ENCODE peak calls at places on chromosomes 5 and 9, in six cellular contexts. Q is upper lobe of left lung, G is left ventricle myocardium inferior, I is fibroblast of lung, O is neuronal stem cell, L is lower lobe of right lung. X is an unnamed sample.

GRCh38 chr9:15121591-15121990 is 185.4 kb downstream of the TTC39B start:
- DNase-seq in Q (no peak), G (no peak), I (no peak), O (no peak), L (no peak), X (no peak)

GRCh38 chr9:92508018-92508417 is 25.7 kb upstream of the ASPN start:
- DNase-seq in Q (no peak), G (peak; percentile 22), I (no peak), O (no peak), L (no peak), X (no peak)

GRCh38 chr5:38845555-38846378 is at the start of gene OSMR:
- DNase-seq in Q (peak; percentile 92), G (peak; percentile 92), I (peak; percentile 99), O (peak; percentile 29), L (peak; percentile 93), X (peak; percentile 90)

GRCh38 chr5:153480401-153480800 is 10.1 kb upstream of the GRIA1 start:
- DNase-seq in Q (no peak), G (no peak), I (no peak), O (no peak), L (no peak), X (no peak)

GRCh38 chr5:37850128-37850865 is 10.5 kb upstream of the GDNF start:
- DNase-seq in Q (no peak), G (no peak), I (peak; percentile 15), O (no peak), L (no peak), X (no peak)

GRCh38 chr9:95516221-95516735 is 493 bp downstream of the PTCH1 start:
- DNase-seq in Q (no peak), G (no peak), I (no peak), O (no peak), L (no peak), X (no peak)

GRCh38 chr9:134546231-134546731 is 95.3 kb upstream of the COL5A1 start:
- DNase-seq in Q (no peak), G (peak; percentile 15), I (peak; percentile 46), O (no peak), L (no peak), X (peak; percentile 43)

GRCh38 chr5:133508314-133508713 is 104.0 kb downstream of the FSTL4 start:
- DNase-seq in Q (no peak), G (no peak), I (no peak), O (no peak), L (no peak), X (no peak)

GRCh38 chr5:40041452-40041851 is 616.7 kb upstream of the DAB2 start:
- DNase-seq in Q (no peak), G (no peak), I (no peak), O (no peak), L (no peak), X (no peak)

GRCh38 chr5:98510111-98510510 is 263.4 kb upstream of the RGMB start:
- DNase-seq in Q (no peak), G (no peak), I (peak; percentile 10), O (no peak), L (no peak), X (no peak)

GRCh38 chr5:115844321-115844817 is 2.6 kb downstream of the AP3S1 start:
- DNase-seq in Q (no peak), G (no peak), I (no peak), O (no peak), L (no peak), X (no peak)

GRCh38 chr5:103138202-103138601 is 18.1 kb downstream of the PPIP5K2 start:
- DNase-seq in Q (no peak), G (no peak), I (no peak), O (no peak), L (no peak), X (no peak)

GRCh38 chr5:95600557-95600956 is 19.3 kb upstream of the GPR150 start:
- DNase-seq in Q (no peak), G (no peak), I (peak; percentile 9), O (no peak), L (no peak), X (no peak)

GRCh38 chr5:56688402-56688801 is 126.9 kb upstream of the MAP3K1 start:
- DNase-seq in Q (no peak), G (no peak), I (no peak), O (no peak), L (no peak), X (no peak)

GRCh38 chr5:154418344-154418820 is 27.4 kb upstream of the SAP30L start:
- DNase-seq in Q (no peak), G (no peak), I (no peak), O (no peak), L (no peak), X (peak; percentile 29)

GRCh38 chr9:70924905-70925547 is 196.4 kb downstream of the TRPM3 start:
- DNase-seq in Q (peak; percentile 47), G (no peak), I (peak; percentile 88), O (peak; percentile 51), L (no peak), X (no peak)

GRCh38 chr9:110784309-110784708 is 115.7 kb downstream of the MUSK start:
- DNase-seq in Q (no peak), G (no peak), I (no peak), O (no peak), L (no peak), X (no peak)

DNA sequence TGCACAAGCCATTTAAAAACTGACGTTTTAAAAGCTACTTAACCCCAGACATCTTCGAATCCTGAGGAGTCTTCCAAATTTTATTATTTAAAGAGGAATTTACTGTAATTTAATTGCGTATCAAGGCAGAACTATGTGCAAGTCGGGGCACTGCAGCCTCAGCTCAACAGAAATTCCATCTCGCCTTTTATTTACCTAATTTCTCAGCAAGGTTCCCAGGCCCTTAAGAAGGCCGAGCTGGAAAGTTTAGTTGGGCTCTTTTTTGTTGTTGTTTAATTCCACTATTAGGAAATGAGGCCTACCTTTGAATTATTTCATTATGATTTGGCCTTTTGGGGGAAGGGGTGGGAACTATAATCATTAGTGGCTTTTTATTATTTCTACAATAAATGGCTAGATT is 20.2 kb downstream of the NR2F1 start:
- DNase-seq in Q (no peak), G (no peak), I (no peak), O (no peak), L (no peak), X (no peak)
- H3K27me3 ChIP-seq in Q (peaks cover 10% of the 10 kb centered on the region), G (peaks cover 100% of the 10 kb centered on the region), I (no peaks in the 10 kb centered on the region), O (peaks cover 5% of the 10 kb centered on the region), L (peaks cover 91% of the 10 kb centered on the region), X (peaks cover 98% of the 10 kb centered on the region)

GRCh38 chr5:179620293-179620692 is 3.2 kb downstream of the HNRNPH1 start:
- DNase-seq in Q (no peak), G (no peak), I (no peak), O (no peak), L (no peak), X (no peak)

GRCh38 chr5:179618923-179619554 is 4.4 kb downstream of the HNRNPH1 start:
- DNase-seq in Q (no peak), G (no peak), I (no peak), O (no peak), L (no peak), X (no peak)

GRCh38 chr5:179620703-179621350 is 2.6 kb downstream of the HNRNPH1 start:
- DNase-seq in Q (no peak), G (no peak), I (no peak), O (no peak), L (no peak), X (no peak)

GRCh38 chr5:179621551-179621971 is 1.9 kb downstream of the HNRNPH1 start:
- DNase-seq in Q (no peak), G (no peak), I (no peak), O (no peak), L (no peak), X (peak; percentile 53)

DNA sequence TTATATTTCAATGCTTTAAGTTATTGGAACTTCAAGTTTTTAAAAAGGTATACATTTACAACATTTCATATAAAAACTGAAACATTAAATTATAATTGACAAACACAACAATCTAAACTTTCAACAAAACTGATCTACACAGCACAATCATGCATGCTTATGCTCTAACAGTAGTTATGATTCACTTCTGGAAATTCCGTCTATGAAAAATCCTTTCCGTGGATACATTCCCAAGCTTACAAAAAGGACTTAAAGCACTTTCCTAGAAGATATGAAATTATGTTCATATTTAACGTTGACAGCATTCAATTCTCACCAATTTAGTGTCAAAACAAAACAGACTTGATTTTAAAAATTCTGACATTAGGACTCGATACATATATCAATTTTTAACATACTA is 3.7 kb downstream of the HNRNPH1 start:
- DNase-seq in Q (no peak), G (no peak), I (no peak), O (no peak), L (no peak), X (no peak)
- H3K4me3 ChIP-seq in Q (peak overlapping the region; percentile 85), G (peak overlapping the region; percentile 99), I (peak overlapping the region; percentile 75), O (no peak overlapping the region), L (peak overlapping the region; percentile 97), X (peak overlapping the region; percentile 83)

GRCh38 chr5:159050408-159051091 is 49.2 kb downstream of the EBF1 start:
- DNase-seq in Q (no peak), G (no peak), I (peak; percentile 79), O (no peak), L (no peak), X (no peak)

GRCh38 chr5:159053216-159053615 is 46.5 kb downstream of the EBF1 start:
- DNase-seq in Q (no peak), G (no peak), I (no peak), O (no peak), L (no peak), X (no peak)

GRCh38 chr5:159051431-159052281 is 48.1 kb downstream of the EBF1 start:
- DNase-seq in Q (peak; percentile 36), G (peak; percentile 67), I (peak; percentile 36), O (no peak), L (peak; percentile 57), X (peak; percentile 88)

GRCh38 chr5:159053708-159054107 is 46.0 kb downstream of the EBF1 start:
- DNase-seq in Q (no peak), G (no peak), I (no peak), O (no peak), L (no peak), X (no peak)

DNA sequence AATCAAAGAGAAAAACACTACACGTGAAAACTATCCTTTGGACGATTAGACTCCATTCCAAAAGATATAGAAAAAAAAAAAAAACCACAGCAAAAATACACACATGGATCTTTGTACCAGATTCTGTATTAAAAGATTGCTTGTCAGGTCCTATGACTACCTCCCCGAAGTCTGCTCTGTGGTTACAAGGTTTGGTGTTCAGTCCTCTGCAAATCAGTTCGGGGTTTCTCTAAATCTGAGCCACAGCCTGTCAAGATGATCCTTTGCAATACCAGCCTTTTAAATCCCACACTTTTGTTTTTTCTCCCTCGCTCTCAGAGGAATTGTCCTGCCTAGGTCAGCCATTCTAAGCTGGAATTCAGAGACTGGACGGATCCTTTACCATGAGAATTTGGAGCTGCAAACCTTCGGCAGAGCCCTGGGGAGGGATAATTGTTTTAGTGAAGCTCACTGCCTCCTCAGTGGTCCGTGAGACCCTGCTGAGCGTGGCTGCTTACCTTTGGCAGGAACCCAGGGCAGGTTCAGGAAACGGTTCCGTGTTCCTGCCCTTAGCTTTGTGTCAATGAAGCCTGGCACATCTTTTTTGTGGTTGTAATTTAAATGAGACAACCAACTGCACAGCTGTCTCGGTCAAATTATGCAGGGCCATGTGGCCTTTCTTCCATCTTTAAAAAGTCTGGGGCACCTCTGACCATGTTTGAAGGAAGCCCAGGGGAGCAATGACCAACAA is 47.3 kb downstream of the EBF1 start:
- DNase-seq in Q (no peak), G (no peak), I (no peak), O (no peak), L (no peak), X (no peak)
- H3K27me3 ChIP-seq in Q (peaks cover 3% of the 10 kb centered on the region), G (peaks cover 41% of the 10 kb centered on the region), I (no peaks in the 10 kb centered on the region), O (no peaks in the 10 kb centered on the region), L (peaks cover 29% of the 10 kb centered on the region), X (peaks cover 18% of the 10 kb centered on the region)

GRCh38 chr9:130242270-130243014 is 23.1 kb upstream of the HMCN2 start:
- DNase-seq in Q (no peak), G (no peak), I (no peak), O (no peak), L (no peak), X (peak; percentile 36)
- H3K4me3 ChIP-seq in Q (no peak overlapping the region), G (no peak overlapping the region), I (no peak overlapping the region), O (no peak overlapping the region), L (no peak overlapping the region), X (no peak overlapping the region)